ENCODE peak calls at places on chromosomes 1 and 21, in six cellular contexts. N is suprapubic skin, U is bronchial epithelial cell, V is pancreas, S is PC-9, A is breast epithelium. C is an unnamed sample. For H3K36me3, the result is how much of the 10 kb centered on the place peaks cover.

GRCh38 chr1:217586586-217586985 is 44.3 kb downstream of the GPATCH2 start:
- DNase-seq in U (no peak), S (no peak), N (no peak), V (no peak), A (no peak), C (no peak)

GRCh38 chr1:163450986-163451385 is 129.2 kb downstream of the NUF2 start:
- DNase-seq in S (no peak), N (no peak), V (no peak), A (no peak), U (no peak), C (no peak)

GRCh38 chr1:2174348-2175054 is 20.1 kb downstream of the FAAP20 start:
- DNase-seq in S (peak), U (peak), N (no peak), V (no peak), A (no peak), C (peak)

GRCh38 chr1:38221006-38221649 is 174.5 kb upstream of the POU3F1 start:
- DNase-seq in S (no peak), A (no peak), V (no peak), U (peak), N (no peak), C (no peak)

GRCh38 chr1:85911742-85912141 is 203.5 kb upstream of the ZNHIT6 start:
- DNase-seq in U (peak), V (no peak), S (no peak), N (no peak), A (no peak), C (no peak)

GRCh38 chr21:44869860-44870747 is 3.4 kb downstream of the PTTG1IP start:
- DNase-seq in A (no peak), U (peak), S (peak), N (no peak), V (peak), C (no peak)

GRCh38 chr1:167054531-167054930 is 35.6 kb downstream of the GPA33 start:
- DNase-seq in S (no peak), U (no peak), V (no peak), N (no peak), A (no peak), C (no peak)

GRCh38 chr1:58753431-58753866 is 30.4 kb downstream of the JUN start:
- DNase-seq in U (no peak), S (no peak), N (no peak), A (no peak), V (no peak), C (no peak)

GRCh38 chr1:40592107-40592773 is 60.8 kb downstream of the ZNF684 start:
- DNase-seq in V (no peak), N (no peak), A (no peak), S (peak), U (peak), C (peak)

GRCh38 chr1:170665625-170666024 is 1.7 kb downstream of the PRRX1 start:
- DNase-seq in U (no peak), A (no peak), V (no peak), S (no peak), N (no peak), C (no peak)

GRCh38 chr1:200624679-200625335 is 4.3 kb upstream of the KIF14 start:
- DNase-seq in A (no peak), V (no peak), U (no peak), N (no peak), S (no peak), C (no peak)

GRCh38 chr1:20440785-20441200 is 45.2 kb downstream of the CAMK2N1 start:
- DNase-seq in A (peak), N (no peak), U (peak), S (peak), V (peak), C (peak)

GRCh38 chr1:102588536-102588935 is 519.8 kb downstream of the COL11A1 start:
- DNase-seq in V (no peak), N (no peak), U (peak), S (peak), A (no peak), C (no peak)

GRCh38 chr1:206566976-206567375 is 45.3 kb downstream of the EIF2D start:
- DNase-seq in V (no peak), S (no peak), N (no peak), U (no peak), A (no peak), C (no peak)

GRCh38 chr1:225654277-225654597 is 1.3 kb upstream of the ENAH start:
- DNase-seq in U (no peak), V (no peak), N (no peak), S (no peak), A (no peak), C (no peak)

GRCh38 chr1:180343931-180344406 is 113.9 kb downstream of the LHX4 start:
- DNase-seq in U (peak), S (no peak), A (no peak), N (no peak), V (no peak), C (peak)

GRCh38 chr1:179001451-179001850 is 24.2 kb upstream of the FAM20B start:
- DNase-seq in N (no peak), U (no peak), V (no peak), S (no peak), A (no peak), C (no peak)

GRCh38 chr1:2091611-2092604 is 41.7 kb downstream of the PRKCZ start:
- DNase-seq in U (no peak), S (no peak), N (no peak), V (no peak), A (no peak), C (peak)

GRCh38 chr1:227938911-227939790 is 8.6 kb downstream of the WNT9A start:
- DNase-seq in V (no peak), S (no peak), U (no peak), N (peak), A (peak), C (no peak)

GRCh38 chr1:204791453-204792366 is 79.0 kb upstream of the NFASC start:
- DNase-seq in A (peak), N (peak), U (peak), S (peak), V (peak), C (peak)

GRCh38 chr1:212459656-212460055 is 26.9 kb downstream of the NENF start:
- DNase-seq in N (no peak), V (no peak), A (no peak), S (no peak), U (no peak), C (no peak)

GRCh38 chr21:42664614-42665013 is 11.2 kb downstream of the PDE9A start:
- DNase-seq in V (no peak), A (no peak), U (no peak), S (no peak), N (no peak), C (no peak)

GRCh38 chr1:67347688-67348472 is 40.2 kb downstream of the IL12RB2 start:
- DNase-seq in U (peak), N (no peak), A (no peak), V (peak), S (peak), C (peak)

GRCh38 chr1:246609632-246610031 is 43.4 kb downstream of the CNST start:
- DNase-seq in S (no peak), U (no peak), V (no peak), N (no peak), A (no peak), C (no peak)

GRCh38 chr1:64574301-64574700 is 104.4 kb downstream of the CACHD1 start:
- DNase-seq in V (no peak), U (peak), A (no peak), N (no peak), S (no peak), C (no peak)

GRCh38 chr21:15775291-15775690 is 45.5 kb downstream of the USP25 start:
- DNase-seq in A (no peak), V (no peak), U (no peak), S (no peak), N (no peak), C (no peak)

GRCh38 chr1:99645699-99646531 is at the start of gene PALMD:
- DNase-seq in N (peak), S (peak), V (no peak), A (peak), U (peak), C (peak)

GRCh38 chr21:44498965-44499560 is 40.9 kb downstream of the KRTAP10-1 start:
- DNase-seq in A (no peak), N (no peak), V (no peak), S (no peak), U (no peak), C (no peak)

DNA sequence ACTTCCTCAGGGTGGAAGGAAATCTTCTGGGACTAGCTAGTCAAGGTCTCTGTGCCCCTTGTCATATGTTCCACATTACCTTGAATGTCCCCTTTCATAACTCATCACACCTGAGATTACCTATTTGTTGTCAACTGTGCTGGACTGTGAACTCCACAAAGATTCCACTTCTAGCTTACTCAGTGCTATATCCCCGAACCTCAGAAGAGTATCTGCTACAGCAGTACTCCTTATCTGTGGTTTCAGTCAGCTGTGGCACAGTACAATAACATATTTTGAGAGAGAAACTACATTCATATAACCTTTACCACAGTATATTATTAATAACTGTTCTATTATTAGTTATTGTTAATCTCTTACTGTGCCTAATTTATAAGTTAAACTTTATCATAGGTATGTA is 14.7 kb upstream of the SYNJ1 start:
- DNase-seq in A (no peak), U (no peak), S (no peak), V (no peak), N (no peak), C (no peak)
- H3K36me3 ChIP-seq in A (under half), U (under half), S (under half), V (under half), N (half or more), C (half or more)

GRCh38 chr1:10278880-10279279 is 68.5 kb downstream of the KIF1B start:
- DNase-seq in N (no peak), U (no peak), V (no peak), S (no peak), A (no peak), C (no peak)
- H3K36me3 ChIP-seq in N (half or more), U (under half), V (under half), S (under half), A (under half), C (under half)

DNA sequence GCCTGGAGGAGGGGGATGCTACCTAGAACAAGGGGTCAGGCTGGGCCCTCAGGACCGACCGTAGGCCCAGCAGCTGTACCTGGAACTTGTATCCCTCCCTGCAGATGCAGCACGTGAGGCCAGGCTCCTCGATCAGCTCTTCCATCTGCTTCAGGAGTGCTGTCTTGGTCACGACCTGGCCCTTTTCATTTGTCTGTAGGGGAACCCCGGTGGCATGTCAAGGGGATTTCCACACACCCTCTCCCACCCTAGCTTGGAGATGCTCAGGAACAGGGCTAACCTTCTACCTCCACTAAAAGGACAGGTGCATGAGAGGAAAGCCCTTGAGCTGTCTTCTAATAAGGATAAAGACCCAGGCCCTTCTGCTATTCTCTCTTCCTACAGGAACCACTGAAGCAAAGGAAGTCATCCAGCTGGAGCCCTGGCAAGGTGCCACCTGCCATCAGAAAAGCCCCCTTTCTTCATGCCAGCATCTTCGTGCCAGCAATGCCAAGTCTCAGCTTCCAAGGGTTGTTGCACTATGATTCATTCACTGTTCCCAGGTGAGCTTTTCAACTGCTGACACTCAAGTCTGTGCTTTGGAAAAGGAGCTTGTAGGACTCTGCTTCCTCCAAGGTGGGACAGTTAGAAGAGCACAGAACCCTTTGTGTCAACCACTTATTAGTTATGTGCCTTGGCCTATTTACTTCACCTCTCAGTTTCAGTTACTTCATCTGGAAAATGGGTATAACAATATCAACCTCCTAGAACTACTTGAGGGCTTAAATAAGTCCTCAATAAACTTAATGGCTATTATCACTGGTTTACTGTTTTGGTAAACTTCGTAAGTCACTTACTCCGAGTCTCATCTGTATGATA is 122.1 kb downstream of the UBR4 start:
- DNase-seq in A (no peak), S (no peak), V (no peak), N (no peak), U (no peak), C (peak)
- H3K36me3 ChIP-seq in A (under half), S (under half), V (under half), N (half or more), U (half or more), C (half or more)

DNA sequence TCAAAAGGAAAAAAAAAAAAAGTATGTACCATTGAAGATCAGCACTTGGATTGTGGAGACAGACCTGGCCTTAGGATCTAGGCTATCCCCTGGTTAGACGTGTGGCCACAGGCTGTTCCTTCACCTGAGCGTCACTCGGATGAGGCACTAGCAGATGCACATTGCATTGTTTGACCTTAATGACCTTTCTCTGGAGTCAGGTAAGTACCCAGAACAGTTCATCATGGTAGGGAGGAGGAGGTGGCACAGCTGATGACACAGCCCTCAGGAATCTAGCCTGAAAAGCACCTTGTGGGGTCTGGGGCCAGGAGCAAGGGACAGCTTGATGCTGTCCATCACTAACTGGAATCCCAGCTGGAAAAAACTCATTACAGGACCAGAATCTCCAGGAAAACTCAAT is 21.2 kb downstream of the NECAP2 start:
- DNase-seq in S (no peak), A (no peak), N (no peak), V (no peak), U (no peak), C (no peak)
- H3K36me3 ChIP-seq in S (under half), A (under half), N (half or more), V (under half), U (under half), C (under half)

GRCh38 chr1:19361231-19362147 is 49.4 kb downstream of the SLC66A1 start:
- DNase-seq in N (no peak), S (no peak), U (peak), V (no peak), A (no peak), C (no peak)

GRCh38 chr1:19357299-19357698 is 45.2 kb downstream of the SLC66A1 start:
- DNase-seq in U (no peak), S (no peak), V (no peak), A (no peak), N (no peak), C (no peak)

GRCh38 chr1:19360026-19360813 is 48.1 kb downstream of the SLC66A1 start:
- DNase-seq in N (no peak), S (no peak), V (no peak), A (no peak), U (no peak), C (no peak)

GRCh38 chr1:19356266-19356665 is 44.1 kb downstream of the SLC66A1 start:
- DNase-seq in N (no peak), V (no peak), S (no peak), U (no peak), A (no peak), C (no peak)

DNA sequence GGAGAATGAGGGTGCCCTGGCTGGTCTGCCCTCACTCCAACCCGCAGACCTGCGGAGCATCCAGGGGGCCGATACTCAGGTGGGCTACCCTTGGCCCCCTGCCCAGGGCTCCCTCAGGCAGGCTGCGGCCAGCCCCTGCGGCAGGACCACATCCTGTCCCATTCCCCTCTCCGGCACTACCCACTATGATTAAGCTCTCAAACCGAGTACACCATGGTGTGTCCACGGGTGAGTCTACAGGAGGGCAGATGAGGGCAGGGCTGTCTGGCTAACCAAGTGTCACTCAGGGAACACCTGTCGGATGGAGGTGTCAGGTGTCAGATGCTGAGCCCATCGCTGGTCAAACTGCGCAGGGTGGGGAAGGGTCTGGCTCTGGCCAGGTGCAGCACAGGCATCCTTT is 47.2 kb downstream of the SLC66A1 start:
- DNase-seq in S (no peak), N (no peak), V (no peak), A (no peak), U (no peak), C (no peak)
- H3K36me3 ChIP-seq in S (under half), N (under half), V (under half), A (under half), U (under half), C (under half)

GRCh38 chr1:24654011-24654410 is 10.9 kb downstream of the SRRM1 start:
- DNase-seq in N (no peak), S (no peak), U (no peak), A (no peak), V (no peak), C (no peak)

GRCh38 chr1:24652382-24652781 is 9.3 kb downstream of the SRRM1 start:
- DNase-seq in U (no peak), N (no peak), A (no peak), S (no peak), V (no peak), C (no peak)

GRCh38 chr1:24643362-24644346 is 552 bp downstream of the SRRM1 start:
- DNase-seq in V (peak), U (peak), S (peak), A (no peak), N (no peak), C (no peak)

GRCh38 chr1:24648919-24649318 is 5.8 kb downstream of the SRRM1 start:
- DNase-seq in U (no peak), N (no peak), A (no peak), S (no peak), V (no peak), C (no peak)
- H3K36me3 ChIP-seq in U (under half), N (half or more), A (under half), S (half or more), V (half or more), C (half or more)